ENCODE peak calls at places on chromosome 13, in seven cellular contexts. T, K, H, Z, G, B and F are unnamed samples.

GRCh38 chr13:45623516-45624090 is 8.1 kb upstream of the ERICH6B start:
- DNase-seq in T (no peak), K (peak), H (no peak), Z (no peak), G (no peak), B (no peak), F (no peak)

GRCh38 chr13:105220063-105220462 is 1315.4 kb downstream of the EFNB2 start:
- DNase-seq in T (no peak), K (no peak), H (no peak), Z (no peak), G (no peak), B (no peak), F (peak)

GRCh38 chr13:97522243-97522642 is 88.3 kb downstream of the RAP2A start:
- DNase-seq in T (no peak), K (no peak), H (no peak), Z (no peak), G (no peak), B (no peak), F (no peak)

GRCh38 chr13:109626386-109627171 is 159.8 kb downstream of the IRS2 start:
- DNase-seq in T (no peak), K (no peak), H (no peak), Z (no peak), G (no peak), B (no peak), F (no peak)

GRCh38 chr13:59690857-59691500 is 472.7 kb downstream of the DIAPH3 start:
- DNase-seq in T (no peak), K (peak), H (no peak), Z (no peak), G (no peak), B (no peak), F (peak)

GRCh38 chr13:43911871-43912270 is 32.2 kb downstream of the LACC1 start:
- DNase-seq in T (no peak), K (no peak), H (no peak), Z (no peak), G (no peak), B (no peak), F (no peak)

GRCh38 chr13:112916296-112916695 is 52.7 kb upstream of the MCF2L start:
- DNase-seq in T (no peak), K (no peak), H (no peak), Z (no peak), G (no peak), B (no peak), F (no peak)

GRCh38 chr13:76019421-76020044 is 383.4 kb downstream of the LMO7 start:
- DNase-seq in T (no peak), K (peak), H (no peak), Z (no peak), G (no peak), B (peak), F (no peak)

GRCh38 chr13:36839281-36839680 is 20.3 kb downstream of the RFXAP start:
- DNase-seq in T (no peak), K (no peak), H (no peak), Z (no peak), G (no peak), B (no peak), F (no peak)

GRCh38 chr13:75938811-75939525 is 302.8 kb downstream of the LMO7 start:
- DNase-seq in T (no peak), K (no peak), H (no peak), Z (no peak), G (no peak), B (no peak), F (peak)

GRCh38 chr13:43787998-43788397 is 1.2 kb upstream of the ENOX1 start:
- DNase-seq in T (peak), K (no peak), H (no peak), Z (peak), G (no peak), B (no peak), F (no peak)

GRCh38 chr13:110726726-110727125 is 13.2 kb downstream of the ING1 start:
- DNase-seq in T (no peak), K (peak), H (no peak), Z (no peak), G (no peak), B (no peak), F (no peak)

GRCh38 chr13:28401303-28402056 is 93.4 kb downstream of the FLT1 start:
- DNase-seq in T (no peak), K (no peak), H (no peak), Z (no peak), G (no peak), B (no peak), F (peak)

GRCh38 chr13:91406619-91407018 is 8.2 kb downstream of the GPC5 start:
- DNase-seq in T (peak), K (peak), H (no peak), Z (peak), G (no peak), B (no peak), F (no peak)

GRCh38 chr13:113920173-113920572 is 53.7 kb downstream of the C13orf46 start:
- DNase-seq in T (no peak), K (no peak), H (no peak), Z (no peak), G (peak), B (no peak), F (no peak)

GRCh38 chr13:20136781-20137703 is 23.8 kb downstream of the GJA3 start:
- DNase-seq in T (no peak), K (peak), H (no peak), Z (peak), G (no peak), B (peak), F (no peak)

GRCh38 chr13:87661471-87661870 is 9.7 kb upstream of the SLITRK5 start:
- DNase-seq in T (no peak), K (no peak), H (no peak), Z (no peak), G (no peak), B (no peak), F (peak)

GRCh38 chr13:36293497-36293896 is 4.1 kb downstream of the CCDC169 start:
- DNase-seq in T (no peak), K (no peak), H (no peak), Z (no peak), G (no peak), B (no peak), F (no peak)

GRCh38 chr13:44819762-44820161 is 169.5 kb downstream of the NUFIP1 start:
- DNase-seq in T (no peak), K (no peak), H (no peak), Z (no peak), G (no peak), B (no peak), F (no peak)

GRCh38 chr13:22144806-22145205 is 473.9 kb downstream of the FGF9 start:
- DNase-seq in T (no peak), K (no peak), H (no peak), Z (no peak), G (no peak), B (no peak), F (no peak)

GRCh38 chr13:97307882-97308624 is 85.9 kb downstream of the MBNL2 start:
- DNase-seq in T (peak), K (no peak), H (no peak), Z (peak), G (peak), B (peak), F (no peak)

GRCh38 chr13:47112205-47112896 is 215.5 kb upstream of the HTR2A start:
- DNase-seq in T (peak), K (no peak), H (no peak), Z (no peak), G (no peak), B (no peak), F (no peak)

GRCh38 chr13:77114271-77114670 is 87.3 kb upstream of the FBXL3 start:
- DNase-seq in T (no peak), K (no peak), H (no peak), Z (no peak), G (no peak), B (no peak), F (no peak)

GRCh38 chr13:94121686-94122085 is 357.8 kb downstream of the DCT start:
- DNase-seq in T (no peak), K (peak), H (no peak), Z (no peak), G (no peak), B (no peak), F (peak)

GRCh38 chr13:74200081-74200480 is 65.9 kb upstream of the KLF12 start:
- DNase-seq in T (no peak), K (no peak), H (no peak), Z (no peak), G (no peak), B (no peak), F (no peak)

GRCh38 chr13:39417131-39417530 is 185.9 kb downstream of the LHFPL6 start:
- DNase-seq in T (no peak), K (no peak), H (no peak), Z (no peak), G (no peak), B (no peak), F (no peak)

GRCh38 chr13:112776354-112776753 is 86.5 kb downstream of the ATP11A start:
- DNase-seq in T (no peak), K (no peak), H (no peak), Z (no peak), G (no peak), B (no peak), F (no peak)

GRCh38 chr13:33775339-33776108 is 42.4 kb upstream of the RFC3 start:
- DNase-seq in T (no peak), K (no peak), H (no peak), Z (peak), G (no peak), B (no peak), F (no peak)

GRCh38 chr13:73973156-73973555 is 161.0 kb downstream of the KLF12 start:
- DNase-seq in T (no peak), K (no peak), H (no peak), Z (no peak), G (no peak), B (no peak), F (no peak)

GRCh38 chr13:57353831-57354230 is 186.8 kb downstream of the PRR20E start:
- DNase-seq in T (no peak), K (no peak), H (no peak), Z (no peak), G (no peak), B (no peak), F (no peak)

GRCh38 chr13:75226755-75227435 is 255.1 kb downstream of the TBC1D4 start:
- DNase-seq in T (no peak), K (no peak), H (no peak), Z (no peak), G (no peak), B (no peak), F (peak)

GRCh38 chr13:103471896-103472295 is 405.7 kb upstream of the SLC10A2 start:
- DNase-seq in T (no peak), K (no peak), H (no peak), Z (no peak), G (no peak), B (no peak), F (no peak)

GRCh38 chr13:43933378-43933777 is 53.7 kb downstream of the LACC1 start:
- DNase-seq in T (no peak), K (no peak), H (no peak), Z (no peak), G (no peak), B (no peak), F (no peak)

GRCh38 chr13:110991991-110992508 is 77.2 kb upstream of the ANKRD10 start:
- DNase-seq in T (no peak), K (no peak), H (no peak), Z (no peak), G (no peak), B (peak), F (no peak)

GRCh38 chr13:76813874-76814273 is 72.3 kb downstream of the KCTD12 start:
- DNase-seq in T (no peak), K (peak), H (no peak), Z (peak), G (no peak), B (no peak), F (no peak)

GRCh38 chr13:97328222-97328790 is 105.7 kb upstream of the RAP2A start:
- DNase-seq in T (peak), K (no peak), H (no peak), Z (no peak), G (no peak), B (peak), F (no peak)

GRCh38 chr13:112248909-112249592 is 127.1 kb upstream of the SPACA7 start:
- DNase-seq in T (no peak), K (no peak), H (no peak), Z (no peak), G (no peak), B (no peak), F (no peak)

GRCh38 chr13:104140557-104140956 is 1074.3 kb upstream of the SLC10A2 start:
- DNase-seq in T (no peak), K (no peak), H (no peak), Z (no peak), G (no peak), B (no peak), F (no peak)

GRCh38 chr13:55497486-55497885 is 1643.2 kb upstream of the PRR20A start:
- DNase-seq in T (no peak), K (no peak), H (no peak), Z (no peak), G (no peak), B (no peak), F (no peak)

GRCh38 chr13:45333973-45334922 is 6.7 kb downstream of the TPT1 start:
- DNase-seq in T (no peak), K (peak), H (no peak), Z (no peak), G (no peak), B (no peak), F (no peak)

GRCh38 chr13:30796833-30797601 is 61.7 kb downstream of the ALOX5AP start:
- DNase-seq in T (no peak), K (peak), H (no peak), Z (no peak), G (no peak), B (no peak), F (no peak)
- H3K4me3 ChIP-seq in T (no peak), K (no peak), H (peak), Z (no peak), G (no peak), B (peak), F (no peak)

GRCh38 chr13:42574011-42574410 is at the start of gene TNFSF11:
- DNase-seq in T (no peak), K (no peak), H (no peak), Z (no peak), G (no peak), B (no peak), F (no peak)
- H3K4me3 ChIP-seq in T (no peak), K (no peak), H (peak), Z (no peak), G (peak), B (peak), F (peak)

GRCh38 chr13:80530902-80531301 is 190.0 kb upstream of the SPRY2 start:
- DNase-seq in T (no peak), K (no peak), H (no peak), Z (no peak), G (no peak), B (no peak), F (no peak)
- H3K4me3 ChIP-seq in T (no peak), K (no peak), H (no peak), Z (no peak), G (no peak), B (no peak), F (no peak)

DNA sequence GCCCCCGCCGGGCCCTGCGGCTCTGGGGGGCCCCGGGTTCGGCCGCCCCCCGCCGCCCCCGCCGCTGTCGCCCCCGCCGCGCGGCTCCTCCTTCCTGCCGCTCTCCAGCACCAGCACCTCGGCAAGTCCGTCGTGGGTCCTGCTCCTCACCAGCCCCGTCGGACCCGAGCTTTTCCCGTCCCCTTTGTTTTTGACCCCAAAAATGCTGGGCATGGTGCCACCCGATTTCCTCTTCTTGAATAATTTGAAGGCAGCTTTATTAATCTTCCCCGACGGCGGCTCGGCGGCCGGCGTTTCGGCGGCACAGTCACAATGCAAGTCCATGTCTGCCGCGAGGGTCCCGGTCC is 945 bp downstream of the AMER2 start:
- DNase-seq in T (no peak), K (no peak), H (no peak), Z (no peak), G (no peak), B (no peak), F (no peak)
- H3K4me3 ChIP-seq in T (peak), K (no peak), H (peak), Z (peak), G (peak), B (peak), F (peak)

GRCh38 chr13:98751397-98752110 is 918 bp downstream of the SLC15A1 start:
- DNase-seq in T (no peak), K (peak), H (no peak), Z (peak), G (no peak), B (no peak), F (no peak)
- H3K4me3 ChIP-seq in T (no peak), K (no peak), H (peak), Z (peak), G (peak), B (peak), F (peak)

GRCh38 chr13:24251525-24251924 is 57.9 kb upstream of the C1QTNF9 start:
- DNase-seq in T (no peak), K (peak), H (no peak), Z (peak), G (no peak), B (no peak), F (no peak)
- H3K4me3 ChIP-seq in T (no peak), K (peak), H (no peak), Z (no peak), G (no peak), B (no peak), F (no peak)

GRCh38 chr13:26475176-26476110 is 82.0 kb upstream of the WASF3 start:
- DNase-seq in T (no peak), K (no peak), H (no peak), Z (no peak), G (no peak), B (peak), F (no peak)
- H3K4me3 ChIP-seq in T (peak), K (no peak), H (peak), Z (no peak), G (peak), B (peak), F (no peak)